ENCODE peak calls at places on chromosomes 7 and 10, in nine cellular contexts. R is B cell, D is Peyer's patch, E is dorsolateral prefrontal cortex, M is nephron progenitor cell, Q is tibial artery, Z is fibroblast of mammary gland, P is AG09319, V is cardiac muscle cell. H is an unnamed sample.

GRCh38 chr10:36114913-36115312 is 472.8 kb upstream of the FZD8 start:
- DNase-seq in R (no peak), D (no peak), E (no peak), M (no peak), Q (no peak), Z (no peak), P (no peak), V (peak; percentile 72), H (no peak)

GRCh38 chr10:80202934-80203834 is 2.2 kb downstream of the ANXA11 start:
- DNase-seq in R (peak; percentile 64), D (peak; percentile 79), E (no peak), M (peak; percentile 27), Q (peak; percentile 75), Z (peak; percentile 89), P (peak; percentile 60), V (peak; percentile 73), H (peak; percentile 92)

GRCh38 chr7:40579401-40579800 is 444.6 kb downstream of the SUGCT start:
- DNase-seq in R (no peak), D (no peak), E (no peak), M (no peak), Q (no peak), Z (peak; percentile 27), P (no peak), V (no peak), H (no peak)

GRCh38 chr7:7944619-7945282 is 23.8 kb upstream of the GLCCI1 start:
- DNase-seq in R (peak; percentile 48), D (no peak), E (no peak), M (no peak), Q (no peak), Z (no peak), P (no peak), V (no peak), H (no peak)

GRCh38 chr7:12800501-12800900 is 113.1 kb downstream of the ARL4A start:
- DNase-seq in R (no peak), D (no peak), E (no peak), M (no peak), Q (no peak), Z (no peak), P (no peak), V (no peak), H (no peak)

GRCh38 chr7:77765906-77766800 is 32.1 kb downstream of the TMEM60 start:
- DNase-seq in R (no peak), D (no peak), E (no peak), M (no peak), Q (no peak), Z (no peak), P (no peak), V (no peak), H (no peak)

GRCh38 chr10:80509403-80510161 is 28.1 kb upstream of the SH2D4B start:
- DNase-seq in R (no peak), D (no peak), E (no peak), M (no peak), Q (no peak), Z (peak; percentile 83), P (no peak), V (no peak), H (peak; percentile 65)

GRCh38 chr7:155531686-155532085 is 14.7 kb downstream of the CNPY1 start:
- DNase-seq in R (no peak), D (no peak), E (no peak), M (peak; percentile 32), Q (peak; percentile 14), Z (no peak), P (no peak), V (no peak), H (no peak)

GRCh38 chr10:103859161-103860141 is 4.1 kb upstream of the SH3PXD2A start:
- DNase-seq in R (peak; percentile 67), D (no peak), E (peak; percentile 43), M (peak; percentile 69), Q (no peak), Z (peak; percentile 75), P (no peak), V (peak; percentile 80), H (no peak)

GRCh38 chr7:56199639-56200038 is 83.4 kb upstream of the NUPR2 start:
- DNase-seq in R (no peak), D (no peak), E (no peak), M (no peak), Q (no peak), Z (no peak), P (no peak), V (no peak), H (no peak)

GRCh38 chr7:17532861-17533404 is 234.5 kb downstream of the AHR start:
- DNase-seq in R (no peak), D (no peak), E (no peak), M (no peak), Q (no peak), Z (peak; percentile 99), P (no peak), V (no peak), H (no peak)

GRCh38 chr10:75129537-75129936 is 18.1 kb downstream of the SAMD8 start:
- DNase-seq in R (no peak), D (no peak), E (no peak), M (no peak), Q (no peak), Z (no peak), P (no peak), V (no peak), H (no peak)

GRCh38 chr10:131559450-131559911 is 248.0 kb upstream of the TCERG1L start:
- DNase-seq in R (no peak), D (no peak), E (no peak), M (no peak), Q (no peak), Z (no peak), P (no peak), V (no peak), H (peak; percentile 47)

GRCh38 chr10:31353574-31353973 is 34.6 kb downstream of the ZEB1 start:
- DNase-seq in R (peak; percentile 12), D (no peak), E (no peak), M (no peak), Q (no peak), Z (peak; percentile 85), P (peak; percentile 7), V (no peak), H (no peak)

GRCh38 chr10:117539271-117539876 is 3.2 kb upstream of the EMX2 start:
- DNase-seq in R (no peak), D (no peak), E (no peak), M (no peak), Q (no peak), Z (no peak), P (no peak), V (no peak), H (peak; percentile 46)

DNA sequence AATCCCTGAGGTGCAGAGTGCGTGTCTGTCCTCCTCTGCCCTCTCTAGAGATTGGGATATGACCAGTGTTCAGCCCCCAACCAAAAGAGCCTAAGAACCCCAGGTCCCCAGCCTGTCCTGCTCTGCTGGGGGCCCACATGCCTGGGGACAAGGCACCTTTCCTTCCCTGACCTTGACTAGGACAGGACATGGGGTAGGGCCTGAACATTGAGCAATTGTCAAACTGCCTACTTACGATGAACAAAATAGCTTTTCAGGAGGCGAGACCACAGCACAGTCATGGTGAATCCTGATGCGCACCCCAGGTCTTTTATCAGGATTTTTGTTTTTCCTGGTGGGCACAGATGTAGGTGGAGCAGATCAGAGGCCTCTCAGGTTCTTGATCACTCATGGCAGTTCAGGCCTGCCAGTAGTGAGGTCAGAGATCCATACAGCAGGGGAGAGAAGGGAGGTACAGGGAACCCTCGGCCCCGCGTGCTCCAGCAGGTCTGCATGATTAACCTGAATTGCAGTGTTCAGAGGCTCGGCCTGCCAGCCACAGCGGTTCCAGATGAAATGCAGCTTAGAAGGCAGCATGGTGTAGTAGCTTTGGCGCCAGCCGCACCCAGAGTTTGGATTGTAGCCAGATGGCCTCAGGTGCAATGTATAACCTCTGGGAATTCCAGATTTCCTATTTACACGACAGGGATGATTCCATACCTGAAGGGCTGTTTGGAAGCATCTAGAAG is 191.3 kb downstream of the CUX1 start:
- DNase-seq in R (no peak), D (peak; percentile 75), E (no peak), M (no peak), Q (no peak), Z (no peak), P (no peak), V (no peak), H (no peak)
- TF ChIP-seq CTCF in R (no peak), D (no peak), E (no peak), M (no peak), Q (no peak), Z (no peak), P (no peak), V (no peak), H (no peak)

GRCh38 chr10:13056461-13057077 is 43.4 kb upstream of the OPTN start:
- DNase-seq in R (no peak), D (no peak), E (no peak), M (no peak), Q (no peak), Z (peak; percentile 25), P (no peak), V (peak; percentile 37), H (no peak)
- TF ChIP-seq CTCF in R (no peak), D (peak; percentile 17), E (no peak), M (peak; percentile 35), Q (peak; percentile 58), Z (peak; percentile 43), P (peak; percentile 25), V (peak; percentile 66), H (peak; percentile 24)

GRCh38 chr10:78028438-78029293 is 649 bp downstream of the POLR3A start:
- DNase-seq in R (no peak), D (peak; percentile 69), E (no peak), M (peak; percentile 34), Q (no peak), Z (peak; percentile 59), P (no peak), V (peak; percentile 74), H (no peak)
- TF ChIP-seq CTCF in R (no peak), D (no peak), E (no peak), M (no peak), Q (no peak), Z (no peak), P (no peak), V (no peak), H (no peak)

GRCh38 chr10:12945709-12946359 is 55.7 kb downstream of the CCDC3 start:
- DNase-seq in R (no peak), D (no peak), E (no peak), M (no peak), Q (no peak), Z (no peak), P (no peak), V (no peak), H (peak; percentile 19)

GRCh38 chr10:12950583-12951128 is 50.9 kb downstream of the CCDC3 start:
- DNase-seq in R (no peak), D (no peak), E (no peak), M (no peak), Q (no peak), Z (no peak), P (no peak), V (no peak), H (no peak)

GRCh38 chr10:12947741-12948140 is 53.8 kb downstream of the CCDC3 start:
- DNase-seq in R (no peak), D (no peak), E (no peak), M (no peak), Q (no peak), Z (no peak), P (no peak), V (no peak), H (peak; percentile 22)

GRCh38 chr10:12946372-12946771 is 55.1 kb downstream of the CCDC3 start:
- DNase-seq in R (no peak), D (no peak), E (no peak), M (no peak), Q (no peak), Z (no peak), P (no peak), V (no peak), H (peak; percentile 26)

DNA sequence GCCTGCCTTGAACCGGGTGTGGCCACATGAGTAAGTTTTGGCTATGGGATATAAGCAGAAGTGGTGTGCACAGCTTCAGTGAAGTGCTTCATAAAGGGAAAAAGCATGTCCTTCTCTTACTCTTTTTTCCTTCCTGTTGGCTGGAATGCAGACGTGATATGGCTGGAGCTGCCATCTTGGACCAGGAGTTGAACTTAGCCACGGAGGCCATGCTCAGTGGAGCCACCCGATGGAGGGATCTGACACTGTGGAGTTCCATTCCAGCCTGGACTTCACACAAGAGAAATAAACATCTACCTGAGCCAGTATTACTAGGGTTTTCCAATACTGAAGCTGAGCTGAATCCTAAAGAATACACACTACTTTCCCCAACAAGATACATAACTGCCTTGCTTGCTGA is 52.3 kb downstream of the CCDC3 start:
- DNase-seq in R (no peak), D (no peak), E (no peak), M (no peak), Q (no peak), Z (no peak), P (no peak), V (no peak), H (no peak)
- TF ChIP-seq CTCF in R (no peak), D (no peak), E (no peak), M (no peak), Q (no peak), Z (peak; percentile 27), P (no peak), V (peak; percentile 24), H (no peak)